ENCODE peak calls at places on chromosome 11, in nine cellular contexts. B is NCI-H1105; M is RCC 7860; V is AG09309; A is upper lobe of right lung; G is renal cortical epithelial cell; D is K562; I is activated T-cell treated with anti-CD3 and anti-CD28 coated beads, Interleukin-2, amount 50 U/mL, for 24 hours; N is fibroblast of the conjunctiva. T is an unnamed sample.

GRCh38 chr11:34501962-34502361 is 11.6 kb downstream of the ELF5 start:
- DNase-seq in A (no peak), N (no peak), I (no peak), M (peak; percentile 18), B (no peak), D (no peak), G (no peak), V (no peak), T (no peak)

GRCh38 chr11:73244589-73245240 is 26.6 kb downstream of the P2RY2 start:
- DNase-seq in A (peak; percentile 33), B (no peak), D (no peak), V (no peak), N (no peak), M (no peak), G (peak; percentile 22), I (no peak), T (peak; percentile 24)

GRCh38 chr11:8870461-8871282 is 40.3 kb upstream of the AKIP1 start:
- DNase-seq in D (no peak), N (peak; percentile 44), B (peak; percentile 28), A (peak; percentile 87), G (peak; percentile 61), I (peak; percentile 36), M (peak; percentile 29), V (no peak), T (no peak)

GRCh38 chr11:2699185-2699530 is 636 bp downstream of the KCNQ1OT1 start:
- DNase-seq in M (no peak), B (no peak), G (no peak), I (no peak), A (peak; percentile 76), V (no peak), D (peak; percentile 36), N (no peak), T (peak; percentile 63)

GRCh38 chr11:111395749-111396148 is 16.7 kb upstream of the POU2AF1 start:
- DNase-seq in M (no peak), G (no peak), N (no peak), A (no peak), V (no peak), I (no peak), D (no peak), B (no peak), T (no peak)

GRCh38 chr11:94032066-94032465 is 10.9 kb downstream of the HEPHL1 start:
- DNase-seq in I (no peak), V (no peak), G (no peak), A (no peak), M (no peak), N (no peak), B (no peak), D (no peak), T (no peak)

GRCh38 chr11:101866619-101867491 is 48.0 kb upstream of the CEP126 start:
- DNase-seq in G (peak; percentile 99), N (no peak), B (no peak), V (no peak), A (no peak), M (peak; percentile 91), D (no peak), I (no peak), T (no peak)

GRCh38 chr11:110362916-110363574 is 66.6 kb upstream of the RDX start:
- DNase-seq in V (no peak), D (no peak), A (no peak), M (peak; percentile 27), G (peak; percentile 68), B (no peak), I (no peak), N (no peak), T (no peak)

T was measured in activated effector memory CD4-positive, alpha-beta T cell treated with anti-CD3 and anti-CD28 coated beads, Interleukin-2, amount 50 U/mL, for 16 hours.